ENCODE peak calls at places on chromosomes 1 and 21, in seven cellular contexts. C is GM20000, M is fibroblast of pulmonary artery, A is right lobe of liver, K is AG09309, Y is brain microvascular endothelial cell, E is sigmoid colon. B is an unnamed sample.

GRCh38 chr1:8455700-8456305 is 137.9 kb downstream of the SLC45A1 start:
- DNase-seq in C (no peak), E (no peak), K (no peak), A (no peak), Y (no peak), M (no peak), B (no peak)

GRCh38 chr1:24705260-24706073 is 39.8 kb upstream of the CLIC4 start:
- DNase-seq in Y (peak), A (peak), M (peak), E (peak), K (no peak), C (peak), B (peak)

GRCh38 chr1:15709226-15709625 is 25.1 kb downstream of the PLEKHM2 start:
- DNase-seq in Y (no peak), C (no peak), A (no peak), M (no peak), K (no peak), E (no peak), B (no peak)

GRCh38 chr1:215665212-215665611 is 98.1 kb downstream of the KCTD3 start:
- DNase-seq in Y (peak), C (no peak), K (peak), E (no peak), A (no peak), M (peak), B (no peak)

GRCh38 chr1:70140343-70140742 is 65.0 kb downstream of the LRRC40 start:
- DNase-seq in K (peak), E (no peak), M (peak), C (no peak), A (no peak), Y (peak), B (no peak)

GRCh38 chr1:164559342-164560070 is 522 bp downstream of the PBX1 start:
- DNase-seq in A (peak), K (no peak), E (peak), Y (no peak), M (peak), C (no peak), B (no peak)

GRCh38 chr1:203871114-203871875 is 9.9 kb downstream of the SNRPE start:
- DNase-seq in K (peak), C (peak), Y (peak), E (peak), M (peak), A (peak), B (no peak)

GRCh38 chr1:46516140-46516539 is 26.5 kb downstream of the DMBX1 start:
- DNase-seq in M (no peak), K (no peak), Y (no peak), E (no peak), A (no peak), C (no peak), B (no peak)

GRCh38 chr1:186315585-186315984 is 59.5 kb downstream of the TPR start:
- DNase-seq in C (no peak), Y (no peak), A (no peak), K (no peak), E (no peak), M (no peak), B (no peak)

GRCh38 chr1:47732489-47732888 is 264.7 kb downstream of the TRABD2B start:
- DNase-seq in M (no peak), A (no peak), Y (no peak), E (no peak), K (no peak), C (no peak), B (no peak)

GRCh38 chr21:41768371-41769042 is 1.7 kb upstream of the RIPK4 start:
- DNase-seq in C (no peak), M (peak), K (peak), A (peak), Y (peak), E (peak), B (no peak)

GRCh38 chr1:46342084-46342656 is 1.6 kb downstream of the NSUN4 start:
- DNase-seq in K (no peak), C (peak), M (peak), E (no peak), A (no peak), Y (peak), B (no peak)

GRCh38 chr1:182304218-182305016 is 87.2 kb downstream of the GLUL start:
- DNase-seq in C (no peak), E (no peak), Y (no peak), M (no peak), K (no peak), A (no peak), B (no peak)

GRCh38 chr1:203185585-203185984 is 919 bp downstream of the CHI3L1 start:
- DNase-seq in A (peak), M (no peak), Y (no peak), C (no peak), K (no peak), E (peak), B (no peak)

GRCh38 chr21:28550057-28550825 is 442.4 kb downstream of the LTN1 start:
- DNase-seq in K (no peak), A (no peak), Y (no peak), C (no peak), M (no peak), E (no peak), B (no peak)

GRCh38 chr1:64624859-64625258 is 120.0 kb upstream of the RAVER2 start:
- DNase-seq in K (no peak), M (no peak), A (no peak), Y (no peak), C (no peak), E (no peak), B (no peak)

GRCh38 chr1:232437510-232437909 is 192.4 kb downstream of the SIPA1L2 start:
- DNase-seq in Y (no peak), A (no peak), K (no peak), M (no peak), C (no peak), E (no peak), B (no peak)

GRCh38 chr1:234320549-234320948 is 52.7 kb upstream of the COA6 start:
- DNase-seq in Y (no peak), C (no peak), A (peak), M (no peak), E (no peak), K (no peak), B (no peak)

GRCh38 chr1:234321211-234321610 is 52.0 kb upstream of the COA6 start:
- DNase-seq in A (no peak), M (no peak), Y (no peak), E (no peak), C (no peak), K (no peak), B (no peak)

GRCh38 chr1:234322097-234322496 is 51.2 kb upstream of the COA6 start:
- DNase-seq in A (no peak), K (no peak), Y (no peak), C (no peak), M (no peak), E (no peak), B (no peak)

GRCh38 chr1:234324668-234325225 is 48.5 kb upstream of the COA6 start:
- DNase-seq in A (no peak), K (no peak), Y (no peak), C (no peak), M (no peak), E (no peak), B (no peak)

GRCh38 chr1:234322979-234323378 is 50.3 kb upstream of the COA6 start:
- DNase-seq in C (peak), A (no peak), Y (no peak), M (peak), K (no peak), E (no peak), B (peak)
- TF ChIP-seq CTCF in C (peak), A (peak), Y (peak), M (peak), K (peak), E (no peak), B (peak)

DNA sequence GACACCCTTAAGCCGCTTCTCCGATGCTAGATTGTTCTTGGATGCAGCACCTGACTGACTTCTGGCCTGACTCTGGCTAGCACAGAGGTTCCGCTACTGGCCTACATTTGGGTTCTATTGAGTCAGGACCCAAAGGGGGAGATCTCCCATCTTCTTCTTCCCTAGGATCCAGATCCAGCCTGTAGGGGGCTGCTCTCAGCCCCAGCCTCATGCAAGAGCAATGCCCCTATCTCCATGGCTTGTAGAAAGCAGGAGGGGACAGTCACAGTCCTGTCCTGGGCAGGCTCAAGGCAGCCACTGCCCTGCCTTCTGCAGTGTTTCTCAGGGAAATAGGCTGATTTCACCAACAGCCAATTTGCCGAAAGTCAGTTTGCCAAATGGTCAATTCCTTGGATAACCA is 6.3 kb upstream of the ADAR start:
- DNase-seq in K (no peak), A (no peak), Y (no peak), E (no peak), M (no peak), C (no peak), B (no peak)
- TF ChIP-seq CTCF in K (no peak), A (no peak), Y (peak), E (no peak), M (no peak), C (no peak), B (no peak)

DNA sequence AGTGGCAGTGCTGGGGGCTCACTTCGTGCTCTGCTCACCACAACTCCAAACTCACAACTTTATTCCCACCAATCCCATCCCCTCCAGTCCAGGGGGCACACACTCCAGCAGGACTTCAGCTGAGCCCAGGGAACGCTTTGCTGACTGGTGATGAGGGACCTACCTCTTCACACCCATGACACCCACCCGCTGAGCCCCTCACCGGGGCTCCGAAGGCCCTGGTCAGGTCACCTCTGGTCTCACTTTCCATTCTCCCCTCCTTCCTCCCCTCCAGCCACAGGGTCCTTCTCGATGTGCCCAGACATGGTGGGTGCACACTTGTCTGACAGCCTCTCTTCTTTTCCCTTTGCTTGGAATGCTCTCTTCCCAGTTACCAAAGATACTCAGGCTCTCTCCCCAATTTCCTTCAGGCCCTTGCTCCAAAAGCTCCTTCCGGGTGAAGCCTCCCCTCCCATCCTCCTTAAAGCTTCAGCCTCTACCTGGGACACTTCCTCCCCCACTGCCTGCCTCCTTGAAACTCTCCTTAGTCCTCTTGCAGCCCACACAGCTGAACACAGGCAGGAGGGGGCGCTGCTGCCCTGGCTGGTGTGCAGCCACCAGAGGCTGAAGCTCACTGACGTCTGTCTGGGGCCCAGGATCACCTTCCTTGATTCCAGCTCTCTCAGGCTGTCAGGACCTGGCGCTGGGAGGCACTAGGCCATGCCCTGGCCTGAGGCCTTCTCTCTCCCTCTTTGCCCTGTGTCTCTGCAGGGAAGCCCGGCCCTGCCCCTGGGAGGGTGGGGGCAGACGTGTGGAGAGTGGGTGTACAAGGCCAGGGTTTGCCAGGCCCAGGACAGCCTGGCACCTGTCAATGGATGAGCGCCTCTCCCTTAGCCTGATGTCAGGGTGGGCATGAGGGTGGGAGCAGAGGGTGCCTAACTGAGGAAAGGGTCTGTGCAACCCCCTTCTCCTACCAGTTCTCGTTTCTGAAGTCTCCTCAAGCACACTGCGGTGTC is 1.6 kb downstream of the KCNE1 start:
- DNase-seq in Y (peak), M (peak), E (peak), K (no peak), A (peak), C (peak), B (no peak)
- TF ChIP-seq CTCF in Y (peak), M (peak), E (peak), K (peak), A (peak), C (peak), B (peak)

GRCh38 chr1:53541761-53542550 is 82.8 kb downstream of the DMRTB1 start:
- DNase-seq in E (peak), A (no peak), C (no peak), K (peak), M (peak), Y (peak), B (no peak)
- TF ChIP-seq CTCF in E (peak), A (no peak), C (no peak), K (peak), M (peak), Y (peak), B (no peak)

GRCh38 chr1:105793541-105794146 is 1262.8 kb upstream of the PRMT6 start:
- DNase-seq in K (no peak), M (peak), Y (peak), E (no peak), C (peak), A (no peak), B (no peak)
- TF ChIP-seq CTCF in K (peak), M (peak), Y (peak), E (peak), C (peak), A (peak), B (no peak)

GRCh38 chr1:41598325-41598724 is 113.8 kb upstream of the EDN2 start:
- DNase-seq in E (no peak), C (no peak), M (no peak), Y (no peak), A (no peak), K (no peak), B (no peak)

DNA sequence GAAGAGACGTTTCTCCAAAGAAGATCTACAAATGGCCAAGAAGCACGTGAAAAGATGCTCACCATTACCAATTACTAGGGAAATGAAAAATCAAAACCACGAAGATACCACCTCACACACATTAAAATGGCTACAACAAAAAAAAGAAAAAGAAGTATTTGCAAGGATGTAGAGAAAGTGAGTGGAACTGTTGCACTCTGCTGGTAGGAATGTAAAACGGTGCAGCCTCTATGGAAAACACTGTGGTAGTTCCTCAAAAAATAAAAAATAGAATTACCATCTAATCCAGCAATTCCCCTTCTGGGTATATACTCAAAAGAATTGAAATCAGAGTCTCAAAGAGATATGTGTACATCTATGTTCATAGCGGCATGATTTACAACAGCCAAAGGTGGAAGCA is 115.4 kb upstream of the EDN2 start:
- DNase-seq in K (no peak), Y (peak), M (peak), A (no peak), E (no peak), C (no peak), B (no peak)
- TF ChIP-seq CTCF in K (peak), Y (peak), M (peak), A (peak), E (no peak), C (no peak), B (no peak)

GRCh38 chr1:157399984-157400382 is 152.3 kb downstream of the FCRL5 start:
- DNase-seq in Y (no peak), M (peak), C (peak), K (no peak), E (no peak), A (no peak), B (peak)
- TF ChIP-seq CTCF in Y (no peak), M (no peak), C (no peak), K (no peak), E (no peak), A (no peak), B (no peak)

GRCh38 chr1:36217667-36218066 is 6.6 kb upstream of the THRAP3 start:
- DNase-seq in M (peak), C (no peak), E (no peak), Y (peak), A (no peak), K (no peak), B (no peak)
- TF ChIP-seq CTCF in M (peak), C (no peak), E (no peak), Y (peak), A (peak), K (peak), B (no peak)

DNA sequence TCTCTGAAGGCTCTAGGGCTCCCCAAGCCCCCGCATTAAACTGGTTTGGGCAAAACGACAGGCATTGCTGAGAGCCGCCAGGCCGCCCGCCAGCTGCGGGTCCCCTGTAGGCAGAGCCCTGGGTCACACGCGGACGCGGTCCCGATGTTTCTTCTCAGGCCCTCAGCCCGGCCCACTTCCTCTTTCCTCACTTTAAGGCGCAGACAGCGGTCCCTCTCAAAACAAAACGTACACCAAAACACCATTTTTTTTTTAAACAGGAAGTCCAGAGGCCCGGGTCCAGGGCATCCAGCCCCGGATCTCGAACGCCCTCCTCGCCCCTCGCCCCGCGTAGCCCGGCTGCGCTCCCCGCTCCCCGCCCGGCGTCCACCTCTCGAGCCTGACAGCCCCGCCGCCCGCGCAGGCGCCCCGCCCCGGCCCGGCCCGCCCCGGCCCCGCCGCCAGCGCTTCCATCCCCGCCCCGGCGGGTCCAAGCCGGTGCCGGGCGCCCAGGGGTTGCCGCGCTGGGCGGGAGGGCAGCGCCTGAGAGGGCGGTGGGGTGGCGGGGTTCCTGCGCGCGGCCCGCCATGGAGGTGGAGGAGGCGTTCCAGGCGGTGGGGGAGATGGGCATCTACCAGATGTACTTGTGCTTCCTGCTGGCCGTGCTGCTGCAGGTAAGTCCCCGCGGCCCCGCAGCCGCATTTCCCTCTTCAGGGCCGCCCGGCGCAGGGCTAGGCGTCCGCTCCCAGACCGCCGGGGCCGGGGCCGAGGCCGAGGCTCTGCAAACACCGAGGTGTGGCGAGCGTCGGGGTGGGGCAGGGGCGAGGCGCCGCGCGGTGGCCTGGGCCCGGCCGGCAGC is at the start of gene SLC22A15:
- DNase-seq in C (peak), A (peak), Y (no peak), M (peak), E (peak), K (no peak), B (peak)
- TF ChIP-seq CTCF in C (no peak), A (no peak), Y (no peak), M (no peak), E (no peak), K (peak), B (no peak)

GRCh38 chr21:14119038-14119437 is 91.7 kb downstream of the LIPI start:
- DNase-seq in Y (no peak), C (no peak), E (no peak), M (no peak), K (no peak), A (no peak), B (no peak)

GRCh38 chr21:14115646-14116045 is 95.1 kb downstream of the LIPI start:
- DNase-seq in M (no peak), A (no peak), Y (no peak), E (no peak), C (no peak), K (no peak), B (no peak)

GRCh38 chr21:14121719-14122118 is 89.0 kb downstream of the LIPI start:
- DNase-seq in A (no peak), M (no peak), E (no peak), C (no peak), Y (no peak), K (no peak), B (no peak)

GRCh38 chr21:14116080-14116481 is 94.7 kb downstream of the LIPI start:
- DNase-seq in Y (no peak), E (no peak), C (peak), M (no peak), A (no peak), K (no peak), B (no peak)

DNA sequence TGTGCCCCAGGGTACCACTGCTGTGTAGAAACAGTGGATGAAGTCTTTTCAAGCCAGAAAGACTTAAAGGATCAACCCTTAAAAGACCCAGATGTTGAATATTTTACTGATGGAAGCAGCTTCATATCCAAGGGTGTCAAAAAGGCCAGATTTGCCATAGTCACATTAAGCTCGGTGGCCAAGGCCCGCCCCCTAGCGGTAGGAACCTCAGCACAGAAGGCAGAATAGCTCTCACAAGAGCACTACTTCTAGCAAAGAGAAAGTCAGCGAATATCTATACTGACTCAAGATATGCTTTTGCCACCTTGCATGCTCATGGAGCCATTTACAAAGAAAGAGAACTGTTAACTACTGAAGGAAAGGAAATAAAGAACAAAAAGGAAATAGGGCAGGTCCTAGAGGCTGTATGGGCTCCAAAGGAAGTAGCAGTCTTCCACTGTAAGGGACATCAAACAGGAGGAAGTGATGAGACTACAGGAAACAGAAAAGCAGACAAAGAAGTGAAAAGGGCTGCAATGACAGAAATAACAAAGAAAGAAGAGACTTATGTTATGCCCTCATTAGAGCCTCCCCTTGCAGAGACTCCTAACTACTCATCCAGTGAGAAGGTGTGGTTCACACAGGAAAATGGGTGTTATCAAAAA is 90.5 kb downstream of the LIPI start:
- DNase-seq in C (peak), A (peak), M (peak), E (no peak), Y (no peak), K (no peak), B (peak)
- TF ChIP-seq CTCF in C (peak), A (peak), M (peak), E (peak), Y (peak), K (peak), B (peak)

B was measured in natural killer cell.